ENCODE peak calls at places on chromosome 21, in six cellular contexts. One of them, this sample, is unnamed.

GRCh38 chr21:34073749-34074282 is 438 bp downstream of the MRPS6 start:
- DNase-seq in HCT116: no peak
- DNase-seq in SK-N-SH: peak
- DNase-seq in H1: no peak
- DNase-seq in K562: peak
- DNase-seq in HepG2: no peak
- DNase-seq in this sample: peak

GRCh38 chr21:34989337-34990151 is 59.6 kb downstream of the RUNX1 start:
- DNase-seq in HCT116: no peak
- DNase-seq in SK-N-SH: no peak
- DNase-seq in H1: no peak
- DNase-seq in K562: no peak
- DNase-seq in HepG2: no peak
- DNase-seq in this sample: no peak

GRCh38 chr21:35529141-35529863 is 480.2 kb upstream of the RUNX1 start:
- DNase-seq in HCT116: no peak
- DNase-seq in SK-N-SH: no peak
- DNase-seq in H1: no peak
- DNase-seq in K562: no peak
- DNase-seq in HepG2: no peak
- DNase-seq in this sample: no peak

GRCh38 chr21:16330340-16331319 is 600.8 kb downstream of the USP25 start:
- DNase-seq in HCT116: peak
- DNase-seq in SK-N-SH: peak
- DNase-seq in H1: no peak
- DNase-seq in K562: peak
- DNase-seq in HepG2: peak
- DNase-seq in this sample: no peak

GRCh38 chr21:26966978-26967913 is at the start of gene ADAMTS5:
- DNase-seq in HCT116: no peak
- DNase-seq in SK-N-SH: peak
- DNase-seq in H1: no peak
- DNase-seq in K562: no peak
- DNase-seq in HepG2: no peak
- DNase-seq in this sample: peak

GRCh38 chr21:28823464-28823863 is 169.2 kb downstream of the LTN1 start:
- DNase-seq in HCT116: no peak
- DNase-seq in SK-N-SH: no peak
- DNase-seq in H1: no peak
- DNase-seq in K562: no peak
- DNase-seq in HepG2: no peak
- DNase-seq in this sample: no peak

GRCh38 chr21:17602874-17603273 is 9.8 kb downstream of the BTG3 start:
- DNase-seq in HCT116: no peak
- DNase-seq in SK-N-SH: no peak
- DNase-seq in H1: no peak
- DNase-seq in K562: no peak
- DNase-seq in HepG2: no peak
- DNase-seq in this sample: no peak

GRCh38 chr21:20445971-20446370 is 552.2 kb upstream of the NCAM2 start:
- DNase-seq in HCT116: no peak
- DNase-seq in SK-N-SH: no peak
- DNase-seq in H1: no peak
- DNase-seq in K562: no peak
- DNase-seq in HepG2: no peak
- DNase-seq in this sample: no peak

GRCh38 chr21:37075214-37075770 is 2.2 kb downstream of the TTC3 start:
- DNase-seq in HCT116: no peak
- DNase-seq in SK-N-SH: no peak
- DNase-seq in H1: no peak
- DNase-seq in K562: no peak
- DNase-seq in HepG2: no peak
- DNase-seq in this sample: no peak

GRCh38 chr21:45974073-45975016 is 7.2 kb upstream of the COL6A1 start:
- DNase-seq in HCT116: peak
- DNase-seq in SK-N-SH: peak
- DNase-seq in H1: no peak
- DNase-seq in K562: no peak
- DNase-seq in HepG2: no peak
- DNase-seq in this sample: no peak
- TF ChIP-seq JUND in HCT116: no peak
- TF ChIP-seq JUND in SK-N-SH: no peak
- TF ChIP-seq JUND in H1: peak
- TF ChIP-seq JUND in K562: no peak
- TF ChIP-seq JUND in HepG2: no peak
- TF ChIP-seq JUND in this sample: no peak

GRCh38 chr21:15061747-15062146 is 3.1 kb downstream of the NRIP1 start:
- DNase-seq in HCT116: no peak
- DNase-seq in SK-N-SH: no peak
- DNase-seq in H1: no peak
- DNase-seq in K562: no peak
- DNase-seq in HepG2: no peak
- DNase-seq in this sample: no peak

GRCh38 chr21:15062566-15062965 is 2.2 kb downstream of the NRIP1 start:
- DNase-seq in HCT116: no peak
- DNase-seq in SK-N-SH: no peak
- DNase-seq in H1: no peak
- DNase-seq in K562: no peak
- DNase-seq in HepG2: no peak
- DNase-seq in this sample: peak

GRCh38 chr21:15064576-15065380 is at the start of gene NRIP1:
- DNase-seq in HCT116: no peak
- DNase-seq in SK-N-SH: peak
- DNase-seq in H1: no peak
- DNase-seq in K562: peak
- DNase-seq in HepG2: peak
- DNase-seq in this sample: peak

GRCh38 chr21:15063821-15064575 is 802 bp downstream of the NRIP1 start:
- DNase-seq in HCT116: no peak
- DNase-seq in SK-N-SH: peak
- DNase-seq in H1: no peak
- DNase-seq in K562: peak
- DNase-seq in HepG2: no peak
- DNase-seq in this sample: peak

DNA sequence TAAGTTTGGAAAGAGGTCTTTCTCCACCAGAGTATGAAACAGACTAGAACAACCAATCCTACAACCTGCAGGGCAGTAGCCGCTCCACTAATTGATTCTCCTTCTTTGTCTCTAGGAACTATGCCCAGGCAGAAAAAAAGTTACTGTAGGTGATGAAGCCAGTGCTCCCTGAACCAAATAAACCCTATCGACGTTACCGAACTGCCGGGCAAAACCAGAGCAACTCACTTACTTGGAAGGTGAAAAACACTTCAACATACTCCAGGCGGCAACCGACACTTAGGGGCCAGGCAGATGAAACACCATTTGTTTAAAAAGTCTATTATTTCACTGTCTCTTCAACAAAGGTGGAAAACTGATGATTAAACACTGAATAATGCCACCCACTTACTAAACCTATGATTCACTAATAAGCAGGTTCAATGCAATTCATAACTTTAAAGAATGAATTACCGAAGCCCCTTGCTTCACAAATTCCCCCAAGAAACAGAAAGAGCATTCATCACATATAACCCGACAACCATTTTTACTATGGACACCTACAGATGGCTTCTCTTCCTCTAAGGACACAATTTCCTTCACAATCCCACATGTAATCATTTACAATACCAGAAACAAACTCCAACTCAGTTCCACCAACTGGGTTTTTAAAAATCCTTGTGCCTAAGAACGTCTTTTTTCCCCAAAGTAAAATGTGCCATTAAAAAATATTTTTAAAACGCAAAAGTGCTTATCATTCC is 1.5 kb downstream of the NRIP1 start:
- DNase-seq in HCT116: no peak
- DNase-seq in SK-N-SH: no peak
- DNase-seq in H1: no peak
- DNase-seq in K562: peak
- DNase-seq in HepG2: peak
- DNase-seq in this sample: peak
- TF ChIP-seq JUND in HCT116: no peak
- TF ChIP-seq JUND in SK-N-SH: no peak
- TF ChIP-seq JUND in H1: no peak
- TF ChIP-seq JUND in K562: no peak
- TF ChIP-seq JUND in HepG2: no peak
- TF ChIP-seq JUND in this sample: no peak

GRCh38 chr21:25637846-25638245 is 1.2 kb upstream of the JAM2 start:
- DNase-seq in HCT116: no peak
- DNase-seq in SK-N-SH: no peak
- DNase-seq in H1: no peak
- DNase-seq in K562: no peak
- DNase-seq in HepG2: no peak
- DNase-seq in this sample: no peak

GRCh38 chr21:25638634-25639166 is 358 bp upstream of the JAM2 start:
- DNase-seq in HCT116: no peak
- DNase-seq in SK-N-SH: no peak
- DNase-seq in H1: no peak
- DNase-seq in K562: no peak
- DNase-seq in HepG2: no peak
- DNase-seq in this sample: no peak

GRCh38 chr21:25640671-25641292 is 1.7 kb downstream of the JAM2 start:
- DNase-seq in HCT116: no peak
- DNase-seq in SK-N-SH: no peak
- DNase-seq in H1: no peak
- DNase-seq in K562: no peak
- DNase-seq in HepG2: no peak
- DNase-seq in this sample: no peak

GRCh38 chr21:25639167-25639921 is at the start of gene JAM2:
- DNase-seq in HCT116: no peak
- DNase-seq in SK-N-SH: peak
- DNase-seq in H1: no peak
- DNase-seq in K562: peak
- DNase-seq in HepG2: no peak
- DNase-seq in this sample: peak

DNA sequence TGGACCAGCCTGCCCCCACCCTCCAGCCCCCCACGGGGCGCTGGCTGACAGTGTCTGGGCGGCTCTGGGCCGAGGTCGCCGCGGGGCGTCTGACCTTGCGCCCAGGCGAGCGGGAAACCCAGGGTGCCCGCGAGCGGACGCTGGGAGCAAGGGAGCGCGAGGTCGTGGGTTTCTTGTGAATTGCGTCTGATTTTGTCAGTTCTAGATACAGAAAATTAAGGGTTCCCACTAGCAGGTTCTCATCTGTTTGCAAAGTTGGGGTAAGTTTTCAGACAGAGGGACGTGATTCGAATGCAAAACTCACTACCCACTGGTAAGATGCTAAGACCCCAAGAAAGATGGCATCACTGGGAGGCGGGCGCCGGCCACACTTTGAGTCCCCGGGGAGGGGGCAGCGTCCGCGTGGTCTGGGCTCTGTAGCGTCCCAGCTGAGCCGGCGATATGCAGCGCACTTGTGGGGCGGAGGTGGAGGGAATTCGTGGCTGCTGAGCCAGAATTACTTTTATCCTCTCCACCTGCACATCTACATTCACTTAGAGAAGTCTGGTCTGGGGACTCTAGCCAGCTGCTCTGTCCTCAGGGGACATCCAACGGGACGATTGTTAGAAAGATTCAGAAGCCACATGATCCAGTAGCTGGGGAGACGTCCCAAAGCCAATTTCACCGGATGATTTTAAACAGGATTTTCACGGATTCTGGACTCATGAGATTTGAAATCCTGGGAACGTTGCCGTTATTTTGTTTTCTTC is 1.0 kb downstream of the JAM2 start:
- DNase-seq in HCT116: no peak
- DNase-seq in SK-N-SH: peak
- DNase-seq in H1: no peak
- DNase-seq in K562: no peak
- DNase-seq in HepG2: no peak
- DNase-seq in this sample: peak
- TF ChIP-seq JUND in HCT116: no peak
- TF ChIP-seq JUND in SK-N-SH: no peak
- TF ChIP-seq JUND in H1: no peak
- TF ChIP-seq JUND in K562: no peak
- TF ChIP-seq JUND in HepG2: no peak
- TF ChIP-seq JUND in this sample: no peak

GRCh38 chr21:25281134-25281533 is 326.1 kb downstream of the MRPL39 start:
- DNase-seq in HCT116: no peak
- DNase-seq in SK-N-SH: no peak
- DNase-seq in H1: no peak
- DNase-seq in K562: no peak
- DNase-seq in HepG2: no peak
- DNase-seq in this sample: no peak

GRCh38 chr21:25280061-25280460 is 327.2 kb downstream of the MRPL39 start:
- DNase-seq in HCT116: no peak
- DNase-seq in SK-N-SH: no peak
- DNase-seq in H1: no peak
- DNase-seq in K562: no peak
- DNase-seq in HepG2: no peak
- DNase-seq in this sample: no peak

GRCh38 chr21:25283720-25284119 is 323.6 kb downstream of the MRPL39 start:
- DNase-seq in HCT116: no peak
- DNase-seq in SK-N-SH: no peak
- DNase-seq in H1: no peak
- DNase-seq in K562: no peak
- DNase-seq in HepG2: peak
- DNase-seq in this sample: peak
- TF ChIP-seq JUND in HCT116: no peak
- TF ChIP-seq JUND in SK-N-SH: no peak
- TF ChIP-seq JUND in H1: no peak
- TF ChIP-seq JUND in K562: no peak
- TF ChIP-seq JUND in HepG2: no peak
- TF ChIP-seq JUND in this sample: no peak

DNA sequence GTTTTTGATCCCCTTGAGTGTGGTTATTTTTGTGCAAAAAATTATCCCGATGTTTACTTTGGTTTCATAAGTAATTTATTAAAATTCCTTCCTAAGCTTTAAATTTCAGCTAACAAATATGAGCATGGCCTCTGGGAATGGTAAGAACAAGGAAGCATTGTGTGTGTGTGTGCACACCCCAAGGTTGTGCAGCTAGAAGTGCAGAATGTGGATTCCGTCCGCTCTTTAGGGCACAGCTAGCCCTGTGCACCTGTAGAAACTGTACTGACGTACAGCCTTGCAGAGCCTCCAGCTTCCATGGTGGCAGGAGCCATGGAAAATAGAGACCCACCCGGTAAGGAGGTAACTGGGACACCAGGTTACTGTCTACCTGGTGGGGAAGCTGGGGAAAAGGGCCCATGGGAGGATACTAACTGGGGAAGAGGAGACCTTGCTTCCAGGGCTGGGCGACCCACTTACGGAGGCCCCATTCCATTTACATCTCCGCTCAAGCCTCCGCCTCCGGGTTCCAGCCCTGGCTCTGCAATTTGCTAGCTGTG is 54.7 kb downstream of the B3GALT5 start:
- DNase-seq in HCT116: no peak
- DNase-seq in SK-N-SH: no peak
- DNase-seq in H1: no peak
- DNase-seq in K562: no peak
- DNase-seq in HepG2: no peak
- DNase-seq in this sample: no peak
- TF ChIP-seq JUND in HCT116: no peak
- TF ChIP-seq JUND in SK-N-SH: no peak
- TF ChIP-seq JUND in H1: no peak
- TF ChIP-seq JUND in K562: no peak
- TF ChIP-seq JUND in HepG2: no peak
- TF ChIP-seq JUND in this sample: no peak

GRCh38 chr21:41366522-41367151 is 4.8 kb downstream of the MX2 start:
- DNase-seq in HCT116: no peak
- DNase-seq in SK-N-SH: no peak
- DNase-seq in H1: no peak
- DNase-seq in K562: peak
- DNase-seq in HepG2: peak
- DNase-seq in this sample: no peak
- TF ChIP-seq JUND in HCT116: no peak
- TF ChIP-seq JUND in SK-N-SH: no peak
- TF ChIP-seq JUND in H1: no peak
- TF ChIP-seq JUND in K562: peak
- TF ChIP-seq JUND in HepG2: peak
- TF ChIP-seq JUND in this sample: no peak

This sample was measured in T47D.